ENCODE peak calls at places on chromosomes 2 and 18, in five cellular contexts. O, Y, L, J and A are unnamed samples.

GRCh38 chr2:128365217-128365905 is 46.7 kb upstream of the HS6ST1 start:
- DNase-seq in O (peak; percentile 58), Y (no peak), L (no peak), J (peak; percentile 41), A (peak; percentile 28)

GRCh38 chr2:138708682-138709241 is 71.4 kb downstream of the NXPH2 start:
- DNase-seq in O (peak; percentile 82), Y (no peak), L (no peak), J (peak; percentile 87), A (peak; percentile 49)

GRCh38 chr2:45494275-45494977 is 116.6 kb downstream of the SRBD1 start:
- DNase-seq in O (peak; percentile 58), Y (no peak), L (no peak), J (peak; percentile 86), A (peak; percentile 91)

GRCh38 chr2:132757676-132758075 is 87.7 kb upstream of the LYPD1 start:
- DNase-seq in O (peak; percentile 60), Y (no peak), L (no peak), J (no peak), A (peak; percentile 57)

GRCh38 chr2:182503886-182504285 is 77.0 kb upstream of the PDE1A start:
- DNase-seq in O (peak; percentile 54), Y (no peak), L (no peak), J (peak; percentile 39), A (peak; percentile 16)

GRCh38 chr18:80247403-80247916 is at the start of gene PARD6G:
- DNase-seq in O (peak; percentile 66), Y (peak; percentile 84), L (peak; percentile 54), J (peak; percentile 47), A (peak; percentile 54)

GRCh38 chr18:37403100-37403781 is 162.4 kb downstream of the CELF4 start:
- DNase-seq in O (peak; percentile 90), Y (no peak), L (no peak), J (peak; percentile 77), A (peak; percentile 43)

GRCh38 chr2:186058604-186059003 is 320.0 kb downstream of the FSIP2 start:
- DNase-seq in O (no peak), Y (no peak), L (no peak), J (no peak), A (no peak)

GRCh38 chr2:216339456-216340279 is 32.6 kb downstream of the MARCHF4 start:
- DNase-seq in O (peak; percentile 80), Y (no peak), L (no peak), J (peak; percentile 47), A (peak; percentile 94)

GRCh38 chr2:178819992-178820391 is 12.8 kb upstream of the TTN start:
- DNase-seq in O (peak; percentile 36), Y (no peak), L (no peak), J (peak; percentile 30), A (peak; percentile 16)

GRCh38 chr2:168730391-168730790 is 72.0 kb upstream of the NOSTRIN start:
- DNase-seq in O (peak; percentile 30), Y (no peak), L (no peak), J (peak; percentile 25), A (no peak)

GRCh38 chr2:170505631-170506270 is 209.4 kb upstream of the SP5 start:
- DNase-seq in O (no peak), Y (no peak), L (peak; percentile 59), J (peak; percentile 32), A (peak; percentile 44)

GRCh38 chr2:23404426-23404825 is 19.4 kb downstream of the KLHL29 start:
- DNase-seq in O (peak; percentile 79), Y (no peak), L (no peak), J (peak; percentile 77), A (peak; percentile 81)

GRCh38 chr2:233531880-233532458 is 34.6 kb downstream of the USP40 start:
- DNase-seq in O (no peak), Y (no peak), L (no peak), J (no peak), A (no peak)

GRCh38 chr18:79702906-79703305 is 23.3 kb downstream of the CTDP1 start:
- DNase-seq in O (no peak), Y (no peak), L (no peak), J (no peak), A (no peak)

GRCh38 chr2:28390241-28390856 is 2.3 kb upstream of the FOSL2 start:
- DNase-seq in O (peak; percentile 92), Y (peak; percentile 92), L (peak; percentile 78), J (peak; percentile 93), A (peak; percentile 97)

GRCh38 chr18:12911025-12911927 is 27.2 kb upstream of the PTPN2 start:
- DNase-seq in O (peak; percentile 55), Y (no peak), L (no peak), J (peak; percentile 8), A (no peak)

GRCh38 chr2:12828932-12829331 is 112.2 kb downstream of the TRIB2 start:
- DNase-seq in O (no peak), Y (no peak), L (no peak), J (no peak), A (no peak)

GRCh38 chr2:219997341-219997851 is 370.0 kb downstream of the SLC4A3 start:
- DNase-seq in O (peak; percentile 58), Y (no peak), L (peak; percentile 16), J (peak; percentile 52), A (peak; percentile 87)

GRCh38 chr2:47782557-47783490 is at the start of gene MSH6:
- DNase-seq in O (peak; percentile 82), Y (peak; percentile 91), L (peak; percentile 76), J (peak; percentile 79), A (peak; percentile 78)

GRCh38 chr2:147679664-147680502 is 164.9 kb upstream of the ACVR2A start:
- DNase-seq in O (no peak), Y (no peak), L (no peak), J (no peak), A (no peak)

GRCh38 chr2:181239400-181239799 is 217.8 kb upstream of the ITGA4 start:
- DNase-seq in O (no peak), Y (no peak), L (no peak), J (peak; percentile 27), A (no peak)

GRCh38 chr2:43224131-43224570 is 2.3 kb downstream of the ZFP36L2 start:
- DNase-seq in O (peak; percentile 69), Y (peak; percentile 69), L (peak; percentile 38), J (peak; percentile 53), A (peak; percentile 75)

GRCh38 chr18:21486905-21487437 is 113.5 kb downstream of the ESCO1 start:
- DNase-seq in O (no peak), Y (no peak), L (no peak), J (no peak), A (no peak)

GRCh38 chr2:27445155-27445554 is 3.0 kb downstream of the KRTCAP3 start:
- DNase-seq in O (no peak), Y (no peak), L (no peak), J (no peak), A (no peak)

GRCh38 chr2:179031731-179032408 is 18.1 kb downstream of the CCDC141 start:
- DNase-seq in O (no peak), Y (no peak), L (no peak), J (no peak), A (peak; percentile 27)

GRCh38 chr18:35178260-35178659 is 62.6 kb upstream of the ZNF397 start:
- DNase-seq in O (peak; percentile 90), Y (no peak), L (no peak), J (peak; percentile 90), A (peak; percentile 55)

GRCh38 chr2:37561615-37562569 is 109.5 kb downstream of the CDC42EP3 start:
- DNase-seq in O (peak; percentile 98), Y (no peak), L (no peak), J (peak; percentile 91), A (peak; percentile 82)

GRCh38 chr2:31318360-31319336 is 84.7 kb downstream of the EHD3 start:
- DNase-seq in O (peak; percentile 77), Y (no peak), L (no peak), J (peak; percentile 74), A (peak; percentile 28)

GRCh38 chr2:81324046-81324445 is 1019.5 kb upstream of the LRRTM1 start:
- DNase-seq in O (no peak), Y (no peak), L (no peak), J (no peak), A (no peak)

GRCh38 chr2:164675027-164675426 is 53.7 kb upstream of the GRB14 start:
- DNase-seq in O (no peak), Y (no peak), L (no peak), J (no peak), A (no peak)
- TF ChIP-seq CTCF in O (no peak), Y (no peak), L (no peak), J (no peak), A (no peak)

GRCh38 chr2:41930807-41931566 is 116.8 kb upstream of the PKDCC start:
- DNase-seq in O (peak; percentile 67), Y (no peak), L (no peak), J (peak; percentile 85), A (no peak)
- H3K4me3 ChIP-seq in O (no peak overlapping the region), Y (no peak overlapping the region), L (no peak overlapping the region), J (no peak overlapping the region), A (no peak overlapping the region)

GRCh38 chr2:10415048-10415447 is 33.1 kb downstream of the ODC1 start:
- DNase-seq in O (no peak), Y (no peak), L (no peak), J (no peak), A (no peak)

GRCh38 chr2:10412380-10412779 is 35.7 kb downstream of the ODC1 start:
- DNase-seq in O (no peak), Y (no peak), L (no peak), J (peak; percentile 54), A (peak; percentile 28)

GRCh38 chr2:10414591-10414990 is 33.5 kb downstream of the ODC1 start:
- DNase-seq in O (no peak), Y (no peak), L (no peak), J (no peak), A (no peak)

GRCh38 chr2:10414000-10414451 is 34.1 kb downstream of the ODC1 start:
- DNase-seq in O (peak; percentile 66), Y (peak; percentile 82), L (no peak), J (no peak), A (peak; percentile 33)

DNA sequence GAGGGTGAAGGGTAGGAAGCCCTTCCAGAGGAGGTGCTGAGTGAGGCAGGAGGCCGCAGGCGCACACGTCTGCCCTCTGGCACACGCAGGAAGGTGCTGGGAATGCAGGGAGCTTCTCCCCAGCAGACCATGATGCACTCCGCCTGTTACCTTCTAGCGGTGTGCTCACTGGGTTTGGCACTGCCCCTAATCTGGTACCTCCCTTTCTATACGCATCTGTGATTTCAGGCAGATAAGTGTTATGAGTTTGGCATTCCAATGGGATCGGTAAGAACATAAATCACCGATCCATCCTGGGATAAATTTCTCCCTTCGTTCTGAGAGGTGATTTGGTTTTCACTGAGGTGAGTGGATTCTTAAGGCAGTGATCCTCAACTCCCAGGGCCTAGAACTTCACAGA is 34.6 kb downstream of the ODC1 start:
- DNase-seq in O (no peak), Y (no peak), L (no peak), J (no peak), A (no peak)
- TF ChIP-seq CTCF in O (no peak), Y (no peak), L (no peak), J (no peak), A (no peak)

GRCh38 chr2:29916571-29916970 is 4.8 kb downstream of the ALK start:
- DNase-seq in O (no peak), Y (no peak), L (no peak), J (no peak), A (no peak)
- H3K4me3 ChIP-seq in O (no peak overlapping the region), Y (no peak overlapping the region), L (no peak overlapping the region), J (no peak overlapping the region), A (no peak overlapping the region)

DNA sequence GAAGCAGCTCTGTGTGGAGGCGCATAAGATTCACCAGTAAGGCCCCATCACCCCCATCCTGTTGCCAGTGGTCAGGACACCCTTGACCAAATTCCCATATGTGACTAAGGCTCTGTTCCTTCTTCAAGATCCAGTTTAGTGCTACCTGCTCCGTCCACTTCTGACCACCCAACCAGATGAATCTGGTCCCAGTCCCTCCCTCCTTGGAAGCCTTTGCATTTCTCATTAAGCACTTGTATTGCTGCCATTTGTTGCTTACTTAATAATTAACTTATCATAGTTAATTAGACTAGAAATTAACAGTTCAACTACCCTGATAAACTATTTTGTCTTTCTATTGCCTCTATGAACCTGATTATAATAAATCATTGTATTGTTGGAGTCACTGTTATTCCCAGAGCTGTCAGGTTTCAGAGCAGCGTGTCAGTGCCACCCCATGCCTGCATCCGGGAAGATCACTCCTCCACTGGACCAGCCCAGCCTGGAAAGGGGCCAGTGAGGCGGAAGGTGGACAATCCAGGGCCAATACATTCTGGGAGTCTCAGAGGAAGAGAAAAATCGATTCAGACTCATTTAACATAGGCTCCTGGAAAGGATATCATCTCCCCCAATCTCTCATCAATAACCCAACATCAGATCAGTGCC is 9.5 kb upstream of the NAT8 start:
- DNase-seq in O (no peak), Y (no peak), L (no peak), J (no peak), A (no peak)
- TF ChIP-seq CTCF in O (no peak), Y (no peak), L (no peak), J (no peak), A (no peak)